ENCODE peak calls at places on chromosome 1, in five cellular contexts. I is thoracic aorta, T is psoas muscle, V is heart right ventricle, S is cardiac muscle cell. K is an unnamed sample.
A peak's percentile ranks its signal among the peaks of the same experiment; 100 is the strongest.

GRCh38 chr1:175599212-175599681 is 144.1 kb downstream of the TNR start:
- DNase-seq in I (no peak), T (no peak), V (no peak), S (peak; percentile 12), K (no peak)

GRCh38 chr1:1916882-1917281 is 1.8 kb downstream of the CALML6 start:
- DNase-seq in I (no peak), T (peak; percentile 15), V (no peak), S (no peak), K (no peak)

GRCh38 chr1:153560771-153561170 is 4.9 kb downstream of the S100A2 start:
- DNase-seq in I (no peak), T (no peak), V (no peak), S (no peak), K (no peak)

GRCh38 chr1:117685936-117686806 is 80.3 kb downstream of the TENT5C start:
- DNase-seq in I (no peak), T (no peak), V (no peak), S (no peak), K (no peak)

GRCh38 chr1:24318988-24319863 is at the start of gene GRHL3:
- DNase-seq in I (no peak), T (no peak), V (no peak), S (no peak), K (no peak)

GRCh38 chr1:228259951-228260350 is 52.1 kb downstream of the OBSCN start:
- DNase-seq in I (no peak), T (no peak), V (no peak), S (no peak), K (no peak)

GRCh38 chr1:111202366-111202706 is 1.9 kb upstream of the DENND2D start:
- DNase-seq in I (no peak), T (no peak), V (no peak), S (no peak), K (no peak)

GRCh38 chr1:161196521-161197451 is 2.1 kb downstream of the ADAMTS4 start:
- DNase-seq in I (no peak), T (peak; percentile 52), V (peak; percentile 60), S (peak; percentile 91), K (no peak)

GRCh38 chr1:245765241-245766000 is 610.6 kb downstream of the KIF26B start:
- DNase-seq in I (no peak), T (no peak), V (no peak), S (peak; percentile 61), K (no peak)

GRCh38 chr1:176745945-176746344 is 283.0 kb downstream of the PAPPA2 start:
- DNase-seq in I (no peak), T (no peak), V (no peak), S (no peak), K (no peak)

GRCh38 chr1:207336559-207337467 is 15.3 kb downstream of the CD55 start:
- DNase-seq in I (no peak), T (no peak), V (no peak), S (no peak), K (no peak)

GRCh38 chr1:214537872-214538473 is 13.4 kb downstream of the PTPN14 start:
- DNase-seq in I (no peak), T (no peak), V (no peak), S (no peak), K (no peak)

GRCh38 chr1:235642021-235642942 is 7.3 kb downstream of the GNG4 start:
- DNase-seq in I (no peak), T (no peak), V (no peak), S (peak; percentile 60), K (peak; percentile 68)

DNA sequence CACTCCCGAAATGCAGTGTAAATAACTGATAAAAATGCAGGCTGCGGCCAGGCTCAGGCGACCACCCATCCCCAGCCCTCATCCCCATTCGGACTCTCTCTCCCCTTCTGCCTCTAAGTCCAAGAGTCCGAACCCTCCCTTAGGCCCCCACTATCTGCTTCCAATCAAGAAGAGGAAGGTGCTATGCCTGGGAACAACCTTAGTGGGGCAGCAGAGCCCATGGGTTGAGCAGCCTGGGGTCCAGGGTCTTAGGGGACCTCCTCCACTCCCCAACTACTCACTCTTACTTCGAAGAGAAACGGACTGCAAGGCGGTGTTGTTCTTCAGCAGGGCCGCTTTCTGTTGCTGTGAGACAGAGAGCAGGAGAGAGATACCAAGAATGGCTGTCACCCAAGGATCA is 12.2 kb downstream of the ARHGEF2 start:
- DNase-seq in I (no peak), T (no peak), V (no peak), S (no peak), K (no peak)
- TF ChIP-seq CTCF in I (no peak), T (peak; percentile 19), V (peak; percentile 34), S (peak; percentile 17), K (no peak)

DNA sequence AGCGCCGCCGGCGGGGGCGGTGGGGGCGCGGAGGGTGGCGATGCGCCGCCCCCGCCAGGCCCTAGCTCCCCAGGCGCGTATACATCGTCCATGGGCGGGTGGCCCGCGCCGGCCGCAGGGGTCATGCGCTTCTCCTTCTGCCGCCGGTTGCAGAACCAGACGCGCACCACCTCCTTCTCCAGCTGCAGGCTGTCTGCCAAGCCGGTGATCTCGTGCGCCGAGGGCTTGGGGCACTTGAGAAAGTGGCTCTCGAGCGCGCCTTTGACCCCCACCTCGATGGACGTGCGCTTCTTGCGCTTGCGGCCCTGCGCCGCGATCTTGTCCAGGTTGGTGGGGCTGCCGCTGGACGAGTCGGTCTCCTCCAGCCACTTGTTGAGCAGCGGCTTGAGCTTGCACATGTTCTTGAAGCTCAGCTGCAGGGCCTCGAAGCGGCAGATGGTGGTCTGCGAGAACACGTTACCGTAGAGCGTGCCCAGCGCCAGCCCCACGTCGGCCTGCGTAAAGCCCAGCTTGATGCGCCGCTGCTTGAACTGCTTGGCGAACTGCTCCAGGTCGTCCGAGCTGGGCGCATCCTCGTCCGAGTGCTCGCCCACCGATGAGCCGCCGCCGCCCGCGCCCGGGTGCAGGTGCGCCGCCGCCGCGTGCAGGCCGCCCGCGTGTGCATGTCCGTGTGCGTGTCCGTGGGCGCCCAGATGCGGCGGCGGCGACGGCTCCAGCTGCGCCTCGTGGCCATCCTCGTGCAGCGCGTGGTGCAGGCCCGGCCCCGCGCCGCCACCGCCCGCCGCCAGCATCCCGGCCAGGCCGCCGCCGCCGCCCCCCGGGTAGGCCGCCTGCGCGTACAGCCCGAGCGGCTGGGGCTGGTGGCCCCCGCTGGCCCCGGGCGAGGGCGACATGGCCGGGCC is 911 bp downstream of the POU3F1 start:
- DNase-seq in I (no peak), T (peak; percentile 35), V (peak; percentile 31), S (peak; percentile 20), K (no peak)
- H3K27me3 ChIP-seq in I (peaks cover 33% of the 10 kb centered on the region), T (no peaks in the 10 kb centered on the region), V (peaks cover 66% of the 10 kb centered on the region), S (peaks cover 76% of the 10 kb centered on the region), K (peaks cover 46% of the 10 kb centered on the region)

GRCh38 chr1:107142370-107142668 is 1.5 kb downstream of the NTNG1 start:
- DNase-seq in I (no peak), T (no peak), V (no peak), S (no peak), K (no peak)
- TF ChIP-seq CTCF in I (no peak), T (no peak), V (no peak), S (no peak), K (no peak)

GRCh38 chr1:17946434-17946833 is 161.2 kb upstream of the IGSF21 start:
- DNase-seq in I (no peak), T (no peak), V (no peak), S (no peak), K (no peak)

GRCh38 chr1:17944606-17945005 is 163.0 kb upstream of the IGSF21 start:
- DNase-seq in I (no peak), T (no peak), V (no peak), S (no peak), K (no peak)

GRCh38 chr1:17943506-17943905 is 164.1 kb upstream of the IGSF21 start:
- DNase-seq in I (no peak), T (no peak), V (no peak), S (no peak), K (no peak)

DNA sequence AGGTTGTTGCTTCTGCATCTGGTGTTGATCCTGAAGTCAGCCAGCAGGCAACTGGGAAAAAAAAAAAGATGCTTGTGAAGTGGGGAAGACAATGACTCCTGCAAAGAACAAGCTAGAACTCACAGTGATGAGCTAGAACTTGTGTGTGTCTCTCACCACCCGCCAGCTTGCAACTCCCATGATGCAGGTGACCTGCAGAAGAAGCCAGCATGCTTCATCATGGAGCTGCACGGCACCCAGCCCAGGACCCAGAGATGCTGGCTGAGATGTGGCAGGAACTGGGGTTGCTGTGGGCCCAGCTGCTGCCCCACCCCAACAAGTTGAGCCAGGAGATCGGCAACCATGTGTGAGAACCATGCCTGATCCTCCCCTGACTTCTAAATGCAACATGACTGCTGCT is 166.2 kb upstream of the IGSF21 start:
- DNase-seq in I (no peak), T (no peak), V (no peak), S (no peak), K (no peak)
- H3K27me3 ChIP-seq in I (no peaks in the 10 kb centered on the region), T (no peaks in the 10 kb centered on the region), V (peaks cover 32% of the 10 kb centered on the region), S (peaks cover 3% of the 10 kb centered on the region), K (peaks cover 4% of the 10 kb centered on the region)

DNA sequence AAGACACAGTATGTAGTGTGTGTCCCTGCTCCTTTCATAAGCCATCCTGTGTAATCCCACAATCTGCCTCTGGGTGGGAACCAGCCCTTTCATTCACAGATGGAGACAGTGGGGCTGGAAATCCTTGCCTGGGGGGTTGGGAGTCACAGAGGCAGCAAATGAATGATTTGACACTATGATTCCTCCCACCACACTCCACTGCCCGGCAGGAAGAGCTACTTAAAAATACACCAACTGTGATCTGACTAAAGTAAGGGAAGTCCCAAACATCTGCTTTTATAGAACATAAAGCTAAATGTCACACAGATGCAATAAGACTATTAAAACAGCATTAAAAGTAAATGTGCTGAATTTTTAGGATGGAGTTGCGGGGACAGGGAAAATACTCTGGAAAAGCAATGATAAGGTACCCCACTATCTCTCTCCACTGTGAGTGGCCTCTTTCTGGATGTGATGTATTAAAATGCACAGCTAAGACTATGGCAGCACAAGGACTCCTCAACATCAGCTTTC is 4.3 kb downstream of the PARP1 start:
- DNase-seq in I (no peak), T (no peak), V (no peak), S (peak; percentile 27), K (no peak)
- TF ChIP-seq CTCF in I (no peak), T (peak; percentile 10), V (no peak), S (peak; percentile 36), K (no peak)

GRCh38 chr1:159996653-159997052 is 35.1 kb downstream of the PIGM start:
- DNase-seq in I (no peak), T (no peak), V (no peak), S (peak; percentile 76), K (no peak)

GRCh38 chr1:159992161-159992560 is 38.1 kb upstream of the SLAMF9 start:
- DNase-seq in I (no peak), T (no peak), V (no peak), S (no peak), K (no peak)

GRCh38 chr1:159991513-159991912 is 37.5 kb upstream of the SLAMF9 start:
- DNase-seq in I (no peak), T (no peak), V (no peak), S (peak; percentile 19), K (no peak)

GRCh38 chr1:159994896-159995295 is 36.9 kb downstream of the PIGM start:
- DNase-seq in I (no peak), T (no peak), V (no peak), S (peak; percentile 8), K (no peak)

GRCh38 chr1:159993911-159994310 is 37.9 kb downstream of the PIGM start:
- DNase-seq in I (no peak), T (no peak), V (no peak), S (no peak), K (no peak)
- H3K27me3 ChIP-seq in I (no peaks in the 10 kb centered on the region), T (no peaks in the 10 kb centered on the region), V (no peaks in the 10 kb centered on the region), S (no peaks in the 10 kb centered on the region), K (no peaks in the 10 kb centered on the region)